ENCODE peak calls at places on chromosomes 3 and 15, in eight cellular contexts. Y is HCT116, E is GM23338, R is cardiac fibroblast, Q is Caco-2, G is A549, X is foreskin fibroblast, V is pancreas. P is an unnamed sample.

GRCh38 chr3:194689493-194689901 is 3.8 kb downstream of the FAM43A start:
- DNase-seq in Y (no peak), E (no peak), R (peak), Q (no peak), G (no peak), X (peak), V (no peak), P (no peak)

GRCh38 chr3:186057594-186057993 is 51.3 kb downstream of the ETV5 start:
- DNase-seq in Y (no peak), E (peak), R (peak), Q (no peak), G (peak), X (peak), V (no peak), P (peak)

GRCh38 chr3:153911111-153911510 is 210.1 kb upstream of the ARHGEF26 start:
- DNase-seq in Y (no peak), E (no peak), R (no peak), Q (no peak), G (no peak), X (no peak), V (no peak), P (no peak)

GRCh38 chr3:194730369-194730768 is 44.7 kb downstream of the FAM43A start:
- DNase-seq in Y (no peak), E (peak), R (no peak), Q (no peak), G (no peak), X (no peak), V (peak), P (peak)

GRCh38 chr3:32340039-32340438 is 51.6 kb upstream of the CMTM7 start:
- DNase-seq in Y (peak), E (peak), R (peak), Q (peak), G (peak), X (peak), V (peak), P (peak)

GRCh38 chr3:117818592-117818991 is 1109.0 kb downstream of the TUSC7 start:
- DNase-seq in Y (no peak), E (no peak), R (no peak), Q (no peak), G (no peak), X (no peak), V (no peak), P (peak)

GRCh38 chr15:57696146-57696545 is 10.4 kb upstream of the POLR2M start:
- DNase-seq in Y (no peak), E (peak), R (no peak), Q (no peak), G (no peak), X (no peak), V (no peak), P (no peak)

GRCh38 chr3:146403792-146404191 is 65.6 kb downstream of the PLSCR2 start:
- DNase-seq in Y (peak), E (no peak), R (no peak), Q (no peak), G (no peak), X (no peak), V (no peak), P (peak)

GRCh38 chr3:157311633-157312365 is 124.9 kb upstream of the PTX3 start:
- DNase-seq in Y (no peak), E (no peak), R (peak), Q (no peak), G (no peak), X (peak), V (no peak), P (peak)

GRCh38 chr15:96325579-96326331 is 4.7 kb upstream of the NR2F2 start:
- DNase-seq in Y (no peak), E (peak), R (peak), Q (peak), G (peak), X (no peak), V (no peak), P (peak)

GRCh38 chr15:98889930-98890695 is 117.5 kb downstream of the PGPEP1L start:
- DNase-seq in Y (no peak), E (no peak), R (peak), Q (no peak), G (peak), X (peak), V (no peak), P (peak)

GRCh38 chr3:190044142-190044541 is 76.6 kb downstream of the P3H2 start:
- DNase-seq in Y (no peak), E (no peak), R (peak), Q (no peak), G (no peak), X (peak), V (no peak), P (peak)

GRCh38 chr3:185555948-185556347 is 3.6 kb upstream of the LIPH start:
- DNase-seq in Y (no peak), E (no peak), R (peak), Q (no peak), G (no peak), X (no peak), V (no peak), P (no peak)

GRCh38 chr3:27545061-27545460 is 60.9 kb upstream of the SLC4A7 start:
- DNase-seq in Y (no peak), E (no peak), R (no peak), Q (no peak), G (no peak), X (no peak), V (no peak), P (peak)

DNA sequence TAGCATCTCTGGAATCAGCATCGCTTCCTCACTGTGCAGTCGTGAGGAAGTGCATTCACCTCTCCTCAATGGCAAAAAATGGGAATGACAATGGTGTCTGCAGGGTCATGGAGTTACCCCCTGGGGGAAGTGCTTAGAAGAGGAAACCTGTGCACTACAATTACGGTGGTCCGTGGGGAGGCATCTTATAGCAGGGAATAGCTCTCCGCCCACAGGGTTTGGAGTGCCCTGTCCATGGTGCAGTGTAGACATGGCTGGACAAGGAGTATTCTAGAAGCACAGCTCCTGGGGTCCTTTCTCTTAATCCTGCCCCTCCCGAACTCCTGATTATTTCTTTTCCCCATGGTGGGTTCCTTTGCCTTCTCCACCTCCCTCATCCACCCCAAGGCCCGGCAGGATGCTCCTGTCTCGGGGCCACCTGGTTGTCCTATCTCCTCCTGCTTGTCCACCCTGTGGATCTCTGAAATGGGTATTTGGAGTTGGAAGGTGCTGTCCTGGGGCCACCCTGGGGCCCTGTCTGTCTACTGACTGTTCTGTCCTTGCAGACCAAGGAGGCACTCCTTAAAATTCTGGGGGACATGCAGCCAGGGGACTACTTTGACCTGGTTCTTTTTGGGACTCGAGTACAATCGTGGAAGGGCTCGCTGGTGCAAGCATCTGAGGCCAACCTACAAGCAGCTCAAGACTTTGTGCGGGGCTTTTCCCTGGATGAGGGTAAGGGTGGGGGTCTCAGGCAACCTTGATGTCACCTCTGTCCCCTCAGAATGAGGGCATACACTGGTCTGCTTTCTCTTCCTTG is 5.2 kb downstream of the ITIH1 start:
- DNase-seq in Y (no peak), E (no peak), R (no peak), Q (no peak), G (no peak), X (no peak), V (no peak), P (no peak)
- TF ChIP-seq CTCF in Y (no peak), E (no peak), R (no peak), Q (no peak), G (no peak), X (no peak), V (no peak), P (no peak)

GRCh38 chr3:138846350-138846756 is 11.6 kb upstream of the PIK3CB start:
- DNase-seq in Y (no peak), E (peak), R (no peak), Q (no peak), G (no peak), X (no peak), V (no peak), P (no peak)
- H3K4me3 ChIP-seq in Y (no peak), E (peak), R (no peak), Q (no peak), G (no peak), X (no peak), V (no peak), P (no peak)

GRCh38 chr15:67254238-67255175 is at the start of the genes AAGAB and IQCH:
- DNase-seq in Y (peak), E (peak), R (peak), Q (peak), G (peak), X (peak), V (peak), P (peak)
- TF ChIP-seq CTCF in Y (no peak), E (no peak), R (no peak), Q (no peak), G (no peak), X (no peak), V (no peak), P (no peak)

GRCh38 chr15:90883971-90884718 is at the start of gene FES:
- DNase-seq in Y (no peak), E (peak), R (peak), Q (no peak), G (no peak), X (no peak), V (peak), P (no peak)

GRCh38 chr15:90883526-90883931 is 775 bp upstream of the FES start:
- DNase-seq in Y (no peak), E (peak), R (no peak), Q (no peak), G (no peak), X (no peak), V (no peak), P (no peak)

GRCh38 chr15:90885432-90886290 is 1.4 kb downstream of the FES start:
- DNase-seq in Y (no peak), E (peak), R (peak), Q (peak), G (peak), X (no peak), V (peak), P (peak)

GRCh38 chr15:90886291-90886614 is 1.9 kb downstream of the FES start:
- DNase-seq in Y (no peak), E (no peak), R (no peak), Q (no peak), G (no peak), X (no peak), V (no peak), P (no peak)

GRCh38 chr15:90884719-90885431 is 571 bp downstream of the FES start:
- DNase-seq in Y (no peak), E (no peak), R (no peak), Q (no peak), G (no peak), X (no peak), V (no peak), P (no peak)
- H3K4me3 ChIP-seq in Y (no peak), E (peak), R (peak), Q (no peak), G (no peak), X (peak), V (peak), P (peak)

GRCh38 chr15:25345943-25346342 is 92.9 kb downstream of the UBE3A start:
- DNase-seq in Y (no peak), E (peak), R (peak), Q (no peak), G (no peak), X (no peak), V (no peak), P (peak)
- TF ChIP-seq CTCF in Y (peak), E (peak), R (peak), Q (peak), G (no peak), X (no peak), V (no peak), P (peak)